ENCODE peak calls at places on chromosomes 16 and 17, in five cellular contexts. Y is heart left ventricle, A is endodermal cell, L is tibial artery, V is brain microvascular endothelial cell. J is an unnamed sample. For H3K27me3, the result is how much of the 10 kb centered on the place peaks cover.

GRCh38 chr16:58026705-58027340 is 1.3 kb downstream of the MMP15 start:
- DNase-seq in Y (no peak), A (peak), L (no peak), V (no peak), J (peak)

GRCh38 chr16:77234611-77235010 is 35.4 kb downstream of the SYCE1L start:
- DNase-seq in Y (no peak), A (peak), L (no peak), V (no peak), J (no peak)

GRCh38 chr16:85191341-85191965 is 79.2 kb upstream of the CIBAR2 start:
- DNase-seq in Y (no peak), A (no peak), L (no peak), V (no peak), J (no peak)

GRCh38 chr16:2813661-2814288 is 3.3 kb upstream of the PRSS21 start:
- DNase-seq in Y (no peak), A (peak), L (no peak), V (no peak), J (no peak)

GRCh38 chr16:65229191-65229662 is 107.4 kb upstream of the CDH11 start:
- DNase-seq in Y (no peak), A (no peak), L (no peak), V (no peak), J (no peak)

GRCh38 chr16:49543315-49543946 is 169.8 kb downstream of the C16orf78 start:
- DNase-seq in Y (no peak), A (no peak), L (no peak), V (no peak), J (no peak)

GRCh38 chr16:56897026-56897799 is 32.2 kb downstream of the SLC12A3 start:
- DNase-seq in Y (no peak), A (no peak), L (no peak), V (no peak), J (no peak)

GRCh38 chr17:50203589-50204345 is 2.3 kb upstream of the COL1A1 start:
- DNase-seq in Y (no peak), A (no peak), L (peak), V (peak), J (no peak)

GRCh38 chr16:17828012-17828411 is 357.3 kb upstream of the XYLT1 start:
- DNase-seq in Y (no peak), A (no peak), L (no peak), V (peak), J (no peak)

GRCh38 chr17:62790554-62790953 is 17.6 kb downstream of the MARCHF10 start:
- DNase-seq in Y (no peak), A (peak), L (no peak), V (peak), J (no peak)

GRCh38 chr17:77736207-77736600 is 222.3 kb upstream of the TNRC6C start:
- DNase-seq in Y (no peak), A (peak), L (peak), V (no peak), J (peak)

GRCh38 chr17:81110488-81111040 is 54.7 kb upstream of the PVALEF start:
- DNase-seq in Y (no peak), A (no peak), L (no peak), V (no peak), J (no peak)

GRCh38 chr17:55144518-55144917 is 120.2 kb upstream of the HLF start:
- DNase-seq in Y (no peak), A (no peak), L (no peak), V (no peak), J (no peak)

GRCh38 chr17:41785876-41786226 is 660 bp downstream of the JUP start:
- DNase-seq in Y (no peak), A (peak), L (no peak), V (no peak), J (no peak)

GRCh38 chr17:67151717-67152116 is 93.3 kb downstream of the HELZ start:
- DNase-seq in Y (no peak), A (no peak), L (no peak), V (peak), J (no peak)

GRCh38 chr16:1501630-1502029 is 8.5 kb downstream of the TELO2 start:
- DNase-seq in Y (no peak), A (no peak), L (no peak), V (no peak), J (no peak)

GRCh38 chr16:25700547-25700946 is 8.8 kb downstream of the HS3ST4 start:
- DNase-seq in Y (no peak), A (no peak), L (no peak), V (no peak), J (no peak)

GRCh38 chr17:7838291-7839075 is 4.5 kb downstream of the KDM6B start:
- DNase-seq in Y (no peak), A (peak), L (no peak), V (peak), J (no peak)

GRCh38 chr17:2707721-2708584 is 3.6 kb downstream of the CLUH start:
- DNase-seq in Y (peak), A (peak), L (peak), V (no peak), J (peak)

GRCh38 chr16:75555213-75555706 is 792 bp downstream of the TMEM231 start:
- DNase-seq in Y (peak), A (peak), L (peak), V (peak), J (peak)

GRCh38 chr16:5905935-5906334 is 808.3 kb upstream of the EEF2KMT start:
- DNase-seq in Y (no peak), A (no peak), L (no peak), V (no peak), J (no peak)

GRCh38 chr16:66442502-66443268 is 15.6 kb downstream of the BEAN1 start:
- DNase-seq in Y (no peak), A (peak), L (no peak), V (no peak), J (no peak)

GRCh38 chr16:83040174-83040573 is 413.4 kb downstream of the CDH13 start:
- DNase-seq in Y (no peak), A (no peak), L (no peak), V (peak), J (no peak)

GRCh38 chr17:49980703-49981197 is 11.8 kb downstream of the DLX4 start:
- DNase-seq in Y (no peak), A (peak), L (no peak), V (no peak), J (no peak)

GRCh38 chr16:75323928-75324327 is 72.5 kb upstream of the BCAR1 start:
- DNase-seq in Y (no peak), A (no peak), L (no peak), V (no peak), J (no peak)

GRCh38 chr16:27482397-27483082 is 67.2 kb downstream of the GTF3C1 start:
- DNase-seq in Y (no peak), A (no peak), L (no peak), V (no peak), J (no peak)

GRCh38 chr16:80935691-80936090 is 71.0 kb downstream of the CMC2 start:
- DNase-seq in Y (no peak), A (no peak), L (no peak), V (no peak), J (no peak)

GRCh38 chr16:80932725-80933124 is 74.0 kb downstream of the CMC2 start:
- DNase-seq in Y (peak), A (no peak), L (peak), V (peak), J (peak)

GRCh38 chr16:80936410-80936809 is 70.3 kb downstream of the CMC2 start:
- DNase-seq in Y (no peak), A (no peak), L (no peak), V (peak), J (no peak)

GRCh38 chr16:80931661-80931984 is 75.1 kb downstream of the CMC2 start:
- DNase-seq in Y (no peak), A (no peak), L (no peak), V (no peak), J (no peak)

GRCh38 chr16:80931985-80932720 is 74.5 kb downstream of the CMC2 start:
- DNase-seq in Y (peak), A (peak), L (peak), V (peak), J (peak)
- H3K27ac ChIP-seq in Y (peak), A (no peak), L (peak), V (peak), J (peak)

GRCh38 chr17:68201425-68201785 is 46.4 kb upstream of the AMZ2 start:
- DNase-seq in Y (no peak), A (no peak), L (no peak), V (no peak), J (no peak)
- H3K27me3 ChIP-seq in Y (under half), A (half or more), L (half or more), V (under half), J (under half)

DNA sequence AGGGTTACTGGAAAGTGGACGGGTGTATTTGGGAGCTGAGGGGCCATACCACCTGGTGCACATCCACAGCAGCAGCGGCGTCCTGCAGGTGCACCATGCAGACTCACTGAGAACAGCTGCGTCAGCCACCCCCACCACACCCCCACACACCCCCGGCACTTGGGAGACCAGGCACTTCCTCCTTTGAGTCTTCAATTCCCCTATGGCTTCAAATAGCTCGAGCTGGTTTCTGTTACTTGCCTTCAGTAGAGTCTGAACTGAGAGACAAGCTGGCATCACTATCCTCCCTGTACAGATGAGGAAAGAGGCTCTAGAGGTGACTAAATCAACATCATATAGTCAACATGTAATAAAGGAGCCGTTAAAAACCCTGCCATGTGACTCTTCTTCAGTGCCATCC is 15.4 kb downstream of the CUEDC1 start:
- DNase-seq in Y (peak), A (no peak), L (no peak), V (no peak), J (peak)
- H3K27ac ChIP-seq in Y (peak), A (peak), L (no peak), V (no peak), J (peak)

GRCh38 chr16:73066321-73066926 is 18.5 kb upstream of the ZFHX3 start:
- DNase-seq in Y (no peak), A (peak), L (no peak), V (no peak), J (no peak)
- H3K27me3 ChIP-seq in Y (under half), A (half or more), L (under half), V (under half), J (half or more)

DNA sequence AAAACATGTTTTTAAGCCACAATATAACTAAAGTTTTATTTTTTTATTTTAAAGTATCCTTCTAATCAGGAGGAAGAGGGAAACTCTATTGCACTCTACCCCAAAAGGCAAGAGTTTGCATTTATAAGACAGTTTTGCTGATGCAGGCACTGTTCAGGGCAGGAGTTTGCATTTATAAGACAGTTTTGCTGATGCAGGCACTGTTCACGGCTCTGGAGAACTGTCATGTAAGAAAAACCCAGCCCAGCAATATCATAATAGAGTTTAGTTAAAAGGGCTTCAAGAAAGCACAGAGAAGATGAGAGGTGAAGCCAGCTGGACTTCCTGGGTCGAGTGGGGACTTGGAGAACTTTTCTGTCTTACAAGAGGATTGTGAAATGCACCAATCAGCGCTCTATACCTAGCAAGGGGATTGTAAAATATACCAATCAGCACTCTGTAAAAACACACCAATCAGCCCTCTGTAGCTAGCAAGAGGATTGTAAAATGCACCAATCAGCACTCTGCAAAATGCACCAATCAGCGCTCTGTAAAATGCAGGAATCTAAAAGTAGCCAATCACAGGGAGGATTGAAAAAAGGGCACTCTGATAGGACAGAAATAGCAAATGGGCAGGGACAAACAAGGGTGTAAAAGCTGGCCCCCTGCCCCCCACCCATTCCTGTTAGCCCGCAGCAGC is 1.6 kb upstream of the CBX1 start:
- DNase-seq in Y (no peak), A (no peak), L (peak), V (no peak), J (no peak)
- H3K27ac ChIP-seq in Y (no peak), A (no peak), L (no peak), V (no peak), J (no peak)

GRCh38 chr16:11800385-11800718 is 3.3 kb upstream of the ZC3H7A start:
- DNase-seq in Y (no peak), A (no peak), L (no peak), V (no peak), J (no peak)
- H3K27me3 ChIP-seq in Y (under half), A (under half), L (under half), V (under half), J (under half)

DNA sequence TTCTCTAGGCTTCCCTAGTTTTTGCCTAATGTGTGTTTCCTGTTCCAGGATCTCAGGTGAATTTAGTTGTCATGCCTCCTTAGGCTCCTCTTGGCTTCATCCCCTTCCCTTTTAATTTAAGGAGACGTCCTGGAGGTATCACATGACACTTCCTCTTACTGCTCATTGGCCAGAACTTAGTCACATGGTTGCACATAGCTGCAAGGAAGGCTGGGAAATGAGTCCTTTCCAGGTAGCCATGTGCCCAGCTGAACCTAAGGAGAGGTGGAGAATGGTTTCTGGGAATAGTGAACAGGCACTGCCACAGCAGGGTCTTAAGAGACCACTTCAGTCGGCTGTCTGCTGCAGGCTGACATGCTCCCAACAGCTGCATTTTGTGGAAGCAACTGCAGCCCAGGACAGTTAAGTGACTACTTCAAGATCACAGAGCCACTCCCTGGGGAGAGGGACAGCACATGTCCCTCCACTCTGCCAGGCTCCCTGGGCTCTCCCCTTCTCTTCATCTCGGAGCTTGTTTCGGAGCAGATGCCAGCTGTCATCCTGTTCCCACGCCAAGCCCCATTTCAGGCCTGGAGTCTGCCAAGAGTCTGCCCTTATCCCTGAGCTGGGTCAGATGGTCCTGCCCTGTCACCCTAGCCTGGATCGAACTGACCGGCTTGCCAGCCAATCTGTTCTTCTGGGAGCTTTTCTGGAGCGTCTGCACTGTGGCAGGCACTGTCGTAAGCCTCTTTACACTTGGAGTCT is 81.4 kb upstream of the FOXF1 start:
- DNase-seq in Y (no peak), A (no peak), L (no peak), V (no peak), J (peak)
- H3K27ac ChIP-seq in Y (no peak), A (no peak), L (no peak), V (no peak), J (no peak)

DNA sequence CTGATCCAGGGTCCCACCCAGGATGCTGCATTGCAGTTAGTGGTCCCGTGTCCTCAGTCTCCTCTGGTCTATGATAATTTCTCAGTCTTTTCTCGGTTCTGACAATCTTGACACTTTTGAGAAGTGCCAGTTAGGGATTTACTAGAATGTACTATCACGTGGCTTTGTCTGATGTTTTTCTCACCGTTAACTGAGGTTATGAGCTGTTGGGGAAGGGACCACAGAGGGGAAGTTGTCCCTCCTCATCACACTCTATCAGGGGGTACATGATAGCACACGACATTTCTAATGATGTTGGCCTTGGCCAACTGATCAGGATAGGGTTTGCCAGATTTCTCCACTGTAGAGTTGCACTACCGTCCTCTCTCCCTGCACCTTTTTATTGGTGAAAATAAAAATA is 250.9 kb upstream of the SDK2 start:
- DNase-seq in Y (no peak), A (no peak), L (no peak), V (no peak), J (no peak)
- H3K27me3 ChIP-seq in Y (under half), A (half or more), L (under half), V (under half), J (half or more)

DNA sequence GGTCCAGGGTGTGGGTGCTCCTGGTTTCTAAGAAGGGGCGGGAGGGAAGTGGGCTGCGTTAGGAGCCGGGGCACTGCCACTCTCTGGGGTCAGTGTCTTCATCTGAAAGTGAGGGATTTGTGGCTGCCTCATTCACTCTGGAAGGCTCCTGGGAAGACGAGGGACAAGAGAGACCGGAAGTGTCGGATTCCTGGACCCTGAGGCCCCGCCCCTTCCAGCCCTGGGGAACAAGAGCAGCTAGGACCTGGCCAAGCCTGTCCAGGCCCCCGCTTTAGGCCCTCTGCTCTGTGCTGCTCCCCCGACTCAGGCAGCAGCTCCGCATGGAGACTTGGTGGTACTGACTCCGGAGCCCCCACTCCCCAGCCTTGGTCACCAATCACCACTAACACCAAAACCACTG is 6.5 kb downstream of the LGALS3BP start:
- DNase-seq in Y (peak), A (peak), L (no peak), V (no peak), J (no peak)
- H3K27ac ChIP-seq in Y (no peak), A (no peak), L (no peak), V (no peak), J (peak)

J was measured in left ventricle myocardium inferior.